ENCODE peak calls at places on chromosomes 7 and 10, in four cellular contexts. P, R, O and B are unnamed samples.

GRCh38 chr7:24038993-24039392 is 245.0 kb upstream of the NPY start:
- DNase-seq in P (no peak), R (no peak), O (no peak), B (no peak)

GRCh38 chr7:158473238-158473637 is 114.4 kb downstream of the PTPRN2 start:
- DNase-seq in P (peak; percentile 0), R (no peak), O (no peak), B (no peak)

GRCh38 chr7:86202833-86203232 is 440.9 kb upstream of the GRM3 start:
- DNase-seq in P (no peak), R (no peak), O (no peak), B (no peak)

GRCh38 chr10:12382956-12383531 is 33.7 kb downstream of the CAMK1D start:
- DNase-seq in P (peak; percentile 39), R (no peak), O (no peak), B (no peak)

GRCh38 chr7:80135306-80136104 is 874 bp downstream of the GNAI1 start:
- DNase-seq in P (peak; percentile 71), R (peak; percentile 15), O (no peak), B (no peak)

GRCh38 chr7:87875151-87876039 is 765 bp downstream of the SLC25A40 start:
- DNase-seq in P (no peak), R (no peak), O (no peak), B (no peak)

GRCh38 chr7:12851841-12852240 is 164.4 kb downstream of the ARL4A start:
- DNase-seq in P (no peak), R (no peak), O (no peak), B (peak; percentile 55)

GRCh38 chr10:115065731-115066130 is 27.4 kb upstream of the ATRNL1 start:
- DNase-seq in P (no peak), R (no peak), O (no peak), B (no peak)

GRCh38 chr10:33273295-33274002 is 61.0 kb downstream of the NRP1 start:
- DNase-seq in P (peak; percentile 96), R (peak; percentile 74), O (peak; percentile 88), B (peak; percentile 88)

GRCh38 chr10:60235001-60235400 is 154.7 kb downstream of the ANK3 start:
- DNase-seq in P (no peak), R (no peak), O (no peak), B (no peak)

GRCh38 chr7:29304756-29305155 is 110.2 kb downstream of the CHN2 start:
- DNase-seq in P (no peak), R (no peak), O (no peak), B (no peak)

GRCh38 chr7:11221931-11222330 is 248.3 kb downstream of the PHF14 start:
- DNase-seq in P (no peak), R (no peak), O (no peak), B (no peak)

GRCh38 chr7:71753959-71754652 is 622.2 kb downstream of the GALNT17 start:
- DNase-seq in P (no peak), R (no peak), O (no peak), B (no peak)

GRCh38 chr7:106217089-106217542 is 67.7 kb downstream of the NAMPT start:
- DNase-seq in P (peak; percentile 66), R (peak; percentile 79), O (no peak), B (no peak)

GRCh38 chr7:19107392-19108147 is 9.9 kb downstream of the TWIST1 start:
- DNase-seq in P (peak; percentile 88), R (peak; percentile 46), O (no peak), B (no peak)